ENCODE peak calls at places on chromosomes 1 and 21, in six cellular contexts. Y is stimulated activated CD8-positive, alpha-beta memory T cell treated with anti-CD3 and anti-CD28 coated beads, Interleukin-7, amount 100 ng/mL, for 1 hour; O is HEK293T; J is A172; H is activated T-cell treated with anti-CD3 and anti-CD28 coated beads for 48 hours; R is stimulated activated CD4-positive, alpha-beta T cell treated with anti-CD3 and anti-CD28 coated beads, Interleukin-15, amount 100 ng/mL, for 48 hours. K is an unnamed sample.

GRCh38 chr21:36431252-36431651 is 46.1 kb downstream of the CHAF1B start:
- DNase-seq in R (no peak), O (no peak), Y (no peak), J (no peak), H (no peak), K (no peak)

GRCh38 chr21:44761747-44762208 is 39.8 kb downstream of the UBE2G2 start:
- DNase-seq in H (no peak), Y (no peak), J (no peak), O (no peak), R (no peak), K (no peak)

GRCh38 chr1:87961992-87962391 is 633.3 kb downstream of the LMO4 start:
- DNase-seq in O (no peak), H (no peak), Y (no peak), J (no peak), R (no peak), K (no peak)

GRCh38 chr1:63728611-63729226 is 45.1 kb upstream of the ROR1 start:
- DNase-seq in R (no peak), O (no peak), H (no peak), Y (no peak), J (no peak), K (no peak)

GRCh38 chr1:200699871-200700270 is 30.2 kb upstream of the DDX59 start:
- DNase-seq in Y (no peak), H (no peak), O (peak), R (no peak), J (peak), K (no peak)

GRCh38 chr1:3070654-3071506 is 1.9 kb downstream of the PRDM16 start:
- DNase-seq in J (no peak), O (peak), R (no peak), H (no peak), Y (no peak), K (no peak)

GRCh38 chr1:7284839-7285435 is 486.2 kb upstream of the VAMP3 start:
- DNase-seq in O (no peak), R (no peak), H (no peak), J (peak), Y (no peak), K (no peak)

GRCh38 chr1:177863776-177864175 is 106.1 kb downstream of the SEC16B start:
- DNase-seq in H (no peak), O (no peak), J (no peak), R (no peak), Y (no peak), K (no peak)

GRCh38 chr1:246582301-246583055 is 16.2 kb downstream of the CNST start:
- DNase-seq in O (no peak), Y (no peak), R (no peak), J (no peak), H (no peak), K (no peak)

GRCh38 chr1:67019121-67019520 is 34.8 kb downstream of the SLC35D1 start:
- DNase-seq in Y (no peak), R (no peak), O (no peak), H (no peak), J (no peak), K (no peak)

GRCh38 chr21:39120876-39121599 is 62.2 kb downstream of the PSMG1 start:
- DNase-seq in H (no peak), O (no peak), Y (no peak), R (no peak), J (no peak), K (no peak)

GRCh38 chr1:166839600-166840308 is 479 bp downstream of the POGK start:
- DNase-seq in H (peak), J (peak), O (peak), Y (peak), R (peak), K (peak)

GRCh38 chr21:45949928-45950739 is 31.4 kb upstream of the COL6A1 start:
- DNase-seq in O (no peak), R (no peak), J (no peak), H (no peak), Y (no peak), K (no peak)

GRCh38 chr1:9909222-9910046 is 635 bp downstream of the CTNNBIP1 start:
- DNase-seq in R (no peak), J (no peak), Y (no peak), H (peak), O (no peak), K (peak)

GRCh38 chr21:38637161-38637560 is 138.9 kb upstream of the ERG start:
- DNase-seq in J (no peak), Y (no peak), R (no peak), O (no peak), H (no peak), K (no peak)

GRCh38 chr21:26191609-26192008 is 21.0 kb upstream of the APP start:
- DNase-seq in Y (no peak), J (no peak), R (no peak), H (no peak), O (no peak), K (no peak)

GRCh38 chr1:145977016-145977415 is 12.5 kb downstream of the POLR3GL start:
- DNase-seq in R (no peak), H (no peak), O (no peak), J (no peak), Y (no peak), K (no peak)

GRCh38 chr1:88985033-88985432 is 7.4 kb downstream of the KYAT3 start:
- DNase-seq in R (no peak), J (peak), H (no peak), Y (no peak), O (no peak), K (no peak)

GRCh38 chr1:96927125-96927524 is 205.5 kb downstream of the PTBP2 start:
- DNase-seq in J (no peak), R (no peak), O (no peak), Y (no peak), H (no peak), K (no peak)

GRCh38 chr1:30285461-30286050 is 437.8 kb downstream of the MATN1 start:
- DNase-seq in H (no peak), R (no peak), O (no peak), Y (no peak), J (no peak), K (no peak)

GRCh38 chr1:171403396-171403795 is 81.9 kb upstream of the PRRC2C start:
- DNase-seq in J (peak), H (no peak), O (no peak), R (no peak), Y (no peak), K (no peak)

GRCh38 chr1:58430355-58431335 is 115.9 kb downstream of the OMA1 start:
- DNase-seq in J (peak), R (no peak), H (no peak), O (no peak), Y (no peak), K (no peak)

GRCh38 chr1:7616076-7616833 is 154.8 kb upstream of the VAMP3 start:
- DNase-seq in J (peak), H (peak), O (peak), Y (no peak), R (peak), K (no peak)

GRCh38 chr1:244709076-244709475 is 56.1 kb downstream of the DESI2 start:
- DNase-seq in J (no peak), Y (no peak), R (no peak), O (no peak), H (no peak), K (no peak)

GRCh38 chr1:86156571-86157455 is at the start of gene COL24A1:
- DNase-seq in R (no peak), H (no peak), J (no peak), Y (no peak), O (peak), K (no peak)

GRCh38 chr1:7517611-7518330 is 253.3 kb upstream of the VAMP3 start:
- DNase-seq in O (no peak), R (no peak), H (no peak), Y (no peak), J (no peak), K (no peak)

GRCh38 chr21:36854391-36854790 is 112.1 kb downstream of the HLCS start:
- DNase-seq in O (peak), J (peak), Y (no peak), R (no peak), H (peak), K (no peak)

GRCh38 chr21:41845310-41846032 is 33.7 kb downstream of the PRDM15 start:
- DNase-seq in H (no peak), J (no peak), O (no peak), Y (no peak), R (no peak), K (no peak)

GRCh38 chr1:28540651-28541050 is 12.2 kb upstream of the TRNAU1AP start:
- DNase-seq in R (no peak), H (no peak), O (no peak), J (no peak), Y (no peak), K (no peak)

GRCh38 chr1:218816999-218817398 is 356.7 kb upstream of the LYPLAL1 start:
- DNase-seq in R (no peak), O (no peak), J (no peak), Y (no peak), H (no peak), K (no peak)

GRCh38 chr1:43930168-43930948 is 3.2 kb upstream of the ARTN start:
- DNase-seq in H (no peak), J (no peak), O (no peak), Y (no peak), R (no peak), K (no peak)

GRCh38 chr21:15743593-15743992 is 13.8 kb downstream of the USP25 start:
- DNase-seq in R (no peak), Y (no peak), H (no peak), J (no peak), O (no peak), K (no peak)

GRCh38 chr1:87615917-87616316 is 287.2 kb downstream of the LMO4 start:
- DNase-seq in R (no peak), H (no peak), Y (no peak), J (no peak), O (no peak), K (no peak)

GRCh38 chr1:94048413-94049164 is 72.4 kb downstream of the ABCA4 start:
- DNase-seq in R (no peak), O (no peak), J (no peak), H (no peak), Y (no peak), K (no peak)

GRCh38 chr1:12595839-12596821 is 21.9 kb downstream of the DHRS3 start:
- DNase-seq in H (no peak), J (peak), O (no peak), R (no peak), Y (no peak), K (no peak)

GRCh38 chr1:172487550-172487949 is 43.7 kb upstream of the PIGC start:
- DNase-seq in Y (no peak), J (no peak), H (no peak), O (no peak), R (no peak), K (no peak)

GRCh38 chr1:211632808-211633522 is 42.5 kb downstream of the NEK2 start:
- DNase-seq in J (peak), R (no peak), H (no peak), Y (no peak), O (no peak), K (no peak)

GRCh38 chr1:232428781-232429530 is 201.0 kb downstream of the SIPA1L2 start:
- DNase-seq in Y (no peak), H (no peak), R (no peak), O (no peak), J (no peak), K (no peak)

GRCh38 chr1:156162430-156163037 is 9.1 kb downstream of the SEMA4A start:
- DNase-seq in Y (no peak), O (no peak), R (no peak), J (no peak), H (no peak), K (no peak)